ENCODE peak calls at places on chromosomes 2 and 18, in nine cellular contexts. Z is thoracic aorta; L is right lobe of liver; Q is CD8-positive, alpha-beta T cell; A is ovary; V is sigmoid colon; T is tibial nerve; P is fibroblast of lung; N is testis. U is an unnamed sample.

GRCh38 chr18:67486534-67486933 is 30.0 kb downstream of the DSEL start:
- DNase-seq in Z (no peak), L (no peak), Q (no peak), A (no peak), V (no peak), T (no peak), P (no peak), N (no peak), U (no peak)

GRCh38 chr2:71558300-71559051 is 105.1 kb downstream of the DYSF start:
- DNase-seq in Z (no peak), L (peak; percentile 51), Q (no peak), A (no peak), V (no peak), T (no peak), P (no peak), N (no peak), U (no peak)

GRCh38 chr2:86396304-86396785 is 44.8 kb upstream of the KDM3A start:
- DNase-seq in Z (no peak), L (no peak), Q (no peak), A (no peak), V (no peak), T (no peak), P (peak; percentile 19), N (peak; percentile 60), U (peak; percentile 23)

GRCh38 chr2:199160081-199160480 is 297.7 kb downstream of the SATB2 start:
- DNase-seq in Z (no peak), L (no peak), Q (no peak), A (no peak), V (no peak), T (no peak), P (no peak), N (peak; percentile 15), U (no peak)

GRCh38 chr2:231601356-231602229 is 8.9 kb downstream of the TEX44 start:
- DNase-seq in Z (peak; percentile 68), L (peak; percentile 84), Q (peak; percentile 69), A (peak; percentile 86), V (peak; percentile 90), T (peak; percentile 79), P (peak; percentile 79), N (peak; percentile 91), U (peak; percentile 80)

GRCh38 chr2:54599914-54600313 is 123.5 kb upstream of the EML6 start:
- DNase-seq in Z (no peak), L (peak; percentile 73), Q (no peak), A (no peak), V (peak; percentile 74), T (peak; percentile 34), P (peak; percentile 31), N (peak; percentile 37), U (no peak)

GRCh38 chr18:48036641-48037421 is 106.4 kb upstream of the SMAD2 start:
- DNase-seq in Z (no peak), L (no peak), Q (no peak), A (no peak), V (peak; percentile 40), T (no peak), P (no peak), N (peak; percentile 66), U (no peak)

GRCh38 chr18:3329471-3329870 is 67.5 kb downstream of the MYL12B start:
- DNase-seq in Z (no peak), L (no peak), Q (no peak), A (no peak), V (no peak), T (no peak), P (no peak), N (no peak), U (no peak)

GRCh38 chr2:236369606-236370005 is 105.4 kb upstream of the ASB18 start:
- DNase-seq in Z (no peak), L (no peak), Q (no peak), A (peak; percentile 73), V (no peak), T (no peak), P (no peak), N (peak; percentile 71), U (no peak)

GRCh38 chr2:159557437-159558034 is 58.8 kb downstream of the BAZ2B start:
- DNase-seq in Z (no peak), L (no peak), Q (no peak), A (no peak), V (no peak), T (no peak), P (peak; percentile 22), N (no peak), U (no peak)

GRCh38 chr2:211985393-211985792 is 553.2 kb downstream of the ERBB4 start:
- DNase-seq in Z (no peak), L (no peak), Q (no peak), A (no peak), V (no peak), T (no peak), P (no peak), N (no peak), U (no peak)

DNA sequence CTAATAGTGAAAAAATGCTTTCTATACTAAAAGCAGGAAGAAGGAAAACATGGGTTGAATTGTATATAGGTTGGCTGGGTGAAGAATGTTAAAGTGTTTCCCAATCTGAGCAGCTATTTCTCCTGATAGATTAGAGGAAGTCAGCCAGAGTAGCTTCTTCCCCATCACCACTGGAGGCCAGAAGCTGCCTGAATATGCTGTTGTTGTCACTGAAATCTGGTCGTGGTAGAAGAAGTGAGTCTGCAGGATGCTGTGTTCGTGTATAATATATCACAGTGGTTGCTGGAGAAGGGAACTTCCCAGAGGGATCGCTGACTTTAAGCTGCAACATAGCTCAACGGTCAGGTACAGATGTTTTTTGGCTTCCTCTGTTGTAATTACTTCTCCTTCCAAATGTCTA is 247.5 kb upstream of the LRATD1 start:
- DNase-seq in Z (no peak), L (no peak), Q (no peak), A (no peak), V (no peak), T (no peak), P (no peak), N (no peak), U (no peak)
- TF ChIP-seq CTCF in Z (no peak), L (no peak), Q (no peak), A (no peak), V (no peak), T (no peak), P (no peak), N (no peak), U (no peak)

GRCh38 chr18:22001912-22002487 is 167.4 kb upstream of the GATA6 start:
- DNase-seq in Z (no peak), L (no peak), Q (no peak), A (no peak), V (no peak), T (no peak), P (no peak), N (no peak), U (no peak)

GRCh38 chr18:21998531-21998930 is 170.9 kb upstream of the GATA6 start:
- DNase-seq in Z (no peak), L (no peak), Q (no peak), A (no peak), V (no peak), T (no peak), P (no peak), N (no peak), U (no peak)

GRCh38 chr18:21991897-21992296 is 177.5 kb upstream of the GATA6 start:
- DNase-seq in Z (no peak), L (no peak), Q (no peak), A (no peak), V (no peak), T (no peak), P (no peak), N (no peak), U (no peak)

GRCh38 chr18:21996261-21996892 is 173.0 kb upstream of the GATA6 start:
- DNase-seq in Z (no peak), L (no peak), Q (no peak), A (no peak), V (peak; percentile 72), T (no peak), P (peak; percentile 9), N (peak; percentile 22), U (no peak)

DNA sequence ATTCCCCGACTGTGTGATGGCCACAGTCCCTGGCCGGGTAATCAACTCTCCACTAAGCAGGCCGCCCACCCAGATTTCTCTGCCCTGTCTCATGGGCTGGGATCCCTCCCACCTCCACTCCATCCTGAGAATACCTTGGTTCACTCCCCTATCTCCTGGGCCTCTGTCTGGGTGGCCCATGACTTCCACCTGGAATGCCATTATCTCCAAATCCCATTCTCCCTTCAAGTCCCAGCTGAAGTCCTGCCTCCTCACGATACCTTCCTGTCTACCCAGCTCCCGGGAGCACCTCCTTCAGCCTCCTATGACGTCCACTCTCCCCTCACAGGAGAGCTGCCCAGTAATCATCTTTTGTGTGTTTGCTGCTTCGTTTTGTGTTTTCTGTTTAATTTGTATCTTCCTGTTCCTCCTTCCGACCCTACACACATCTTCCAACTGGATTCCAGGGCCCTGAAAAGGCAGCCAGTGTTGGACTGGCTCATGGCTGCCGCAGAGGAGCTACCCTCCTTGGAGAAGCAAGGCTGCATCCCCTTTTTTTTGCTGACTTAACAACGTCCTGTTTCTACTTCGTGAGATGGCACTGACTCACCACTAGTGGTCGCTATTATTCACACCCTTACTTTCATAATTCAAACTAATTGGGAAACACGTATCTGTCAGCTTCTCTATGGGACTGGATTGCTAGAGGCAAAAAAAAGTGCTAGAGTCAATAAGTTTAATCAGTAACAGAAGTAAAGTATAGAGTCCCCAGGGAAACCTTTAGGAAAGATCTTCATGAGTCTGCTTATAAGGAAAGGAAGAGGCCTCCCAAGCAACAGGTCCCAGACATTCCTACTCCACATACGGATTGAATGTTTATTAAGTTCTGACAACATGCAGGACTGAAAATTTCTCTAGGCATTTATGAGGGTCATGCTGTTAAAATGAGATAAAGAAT is 171.9 kb upstream of the GATA6 start:
- DNase-seq in Z (no peak), L (no peak), Q (no peak), A (no peak), V (no peak), T (no peak), P (peak; percentile 62), N (no peak), U (no peak)
- H3K27ac ChIP-seq in Z (peak overlapping the region; percentile 67), L (no peak overlapping the region), Q (no peak overlapping the region), A (no peak overlapping the region), V (peak overlapping the region; percentile 6), T (no peak overlapping the region), P (no peak overlapping the region), N (no peak overlapping the region), U (no peak overlapping the region)

GRCh38 chr2:238160206-238161129 is 1.7 kb downstream of the ERFE start:
- DNase-seq in Z (no peak), L (peak; percentile 47), Q (no peak), A (peak; percentile 31), V (no peak), T (no peak), P (peak; percentile 51), N (no peak), U (no peak)
- TF ChIP-seq CTCF in Z (no peak), L (no peak), Q (no peak), A (no peak), V (no peak), T (no peak), P (peak; percentile 49), N (no peak), U (peak; percentile 34)

DNA sequence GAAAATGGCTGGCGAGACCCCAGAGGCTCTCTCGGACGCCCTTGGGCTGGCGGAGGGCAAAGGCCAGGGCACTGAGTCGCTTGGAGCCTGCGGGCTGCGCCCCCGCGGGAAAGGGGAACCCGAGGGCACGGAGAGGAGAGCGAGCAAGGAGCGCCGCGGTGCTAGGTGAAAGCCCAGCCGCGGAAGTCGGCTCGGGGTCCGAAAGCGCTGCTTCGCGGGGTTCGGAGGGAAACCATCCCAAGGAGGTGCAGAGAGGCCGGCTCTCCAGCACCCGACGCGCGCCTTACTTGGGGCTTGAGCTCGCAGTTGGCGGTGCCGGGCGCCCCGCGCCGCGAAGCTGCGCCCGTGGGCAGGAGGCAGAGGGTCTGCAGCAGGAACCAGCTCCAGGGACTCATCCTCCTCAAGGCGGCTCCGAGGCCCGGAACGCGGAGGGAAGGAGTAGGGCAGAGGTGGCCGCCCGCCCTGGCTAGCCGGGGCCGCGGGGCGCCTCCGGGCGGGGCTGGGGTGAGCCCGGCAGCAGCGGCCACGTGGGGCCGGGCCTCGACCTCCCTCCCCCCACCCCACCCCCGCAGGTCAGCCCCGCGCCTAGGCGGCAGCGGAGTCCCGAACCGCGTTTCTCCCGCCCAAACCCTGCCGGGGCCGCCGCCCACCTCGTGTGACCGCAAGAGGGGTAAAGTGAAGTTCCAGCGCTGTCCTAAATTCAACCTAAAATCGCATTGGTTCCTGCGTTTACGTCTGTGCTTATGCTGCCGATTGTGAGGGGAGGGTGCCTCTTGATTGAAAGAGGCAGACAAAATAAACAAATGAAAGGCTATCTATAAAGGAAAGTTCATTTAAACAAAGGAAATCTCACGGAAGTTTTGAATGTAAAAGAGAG is at the start of gene TRABD2A:
- DNase-seq in Z (no peak), L (no peak), Q (no peak), A (peak; percentile 70), V (no peak), T (no peak), P (peak; percentile 86), N (no peak), U (no peak)
- H3K27ac ChIP-seq in Z (no peak within 1 kb of the TSS), L (peak within 1 kb of the TSS; percentile 28), Q (peak within 1 kb of the TSS; percentile 79), A (peak within 1 kb of the TSS; percentile 69), V (no peak within 1 kb of the TSS), T (peak within 1 kb of the TSS; percentile 40), P (peak within 1 kb of the TSS; percentile 6), N (no peak within 1 kb of the TSS), U (no peak within 1 kb of the TSS)

U was measured in dorsolateral prefrontal cortex.